ENCODE peak calls at places on chromosomes 11 and 22, in six cellular contexts. Y is CD4-positive, CD25-positive, alpha-beta regulatory T cell; I is pancreas; B is tibial artery; X is ovary; T is mammary epithelial cell. F is an unnamed sample. For H3K36me3, H3K9me3 and H3K27me3, the result is how much of the 10 kb centered on the place peaks cover.

GRCh38 chr11:121023848-121024751 is at the start of gene TBCEL:
- DNase-seq in Y (peak), X (peak), T (peak), B (peak), I (peak), F (peak)

GRCh38 chr11:75639752-75640151 is 29.1 kb downstream of the MAP6 start:
- DNase-seq in Y (no peak), T (no peak), B (peak), I (peak), X (peak), F (no peak)

GRCh38 chr11:125593113-125593761 is 585 bp downstream of the STT3A start:
- DNase-seq in I (no peak), B (peak), T (peak), Y (peak), X (no peak), F (peak)

GRCh38 chr22:46661221-46661851 is 41.1 kb downstream of the GRAMD4 start:
- DNase-seq in I (no peak), X (no peak), B (no peak), Y (peak), T (peak), F (no peak)

GRCh38 chr11:34650528-34650927 is 29.6 kb downstream of the EHF start:
- DNase-seq in Y (peak), T (peak), X (no peak), B (no peak), I (no peak), F (no peak)

GRCh38 chr11:123300874-123301695 is 106.0 kb upstream of the CLMP start:
- DNase-seq in Y (no peak), T (peak), B (no peak), I (no peak), X (no peak), F (no peak)

GRCh38 chr11:130888790-130889189 is 27.5 kb downstream of the SNX19 start:
- DNase-seq in B (no peak), X (no peak), Y (no peak), I (no peak), T (no peak), F (no peak)

GRCh38 chr11:36586543-36586942 is 7.8 kb upstream of the IFTAP start:
- DNase-seq in I (no peak), B (no peak), T (no peak), Y (peak), X (no peak), F (no peak)

GRCh38 chr22:46869848-46870441 is 107.5 kb downstream of the TBC1D22A start:
- DNase-seq in X (no peak), I (no peak), B (no peak), Y (no peak), T (no peak), F (no peak)

GRCh38 chr11:109972181-109972715 is 120.9 kb upstream of the ZC3H12C start:
- DNase-seq in Y (no peak), X (no peak), B (no peak), T (no peak), I (no peak), F (no peak)

GRCh38 chr11:17179972-17180371 is 27.8 kb downstream of the PIK3C2A start:
- DNase-seq in Y (no peak), B (no peak), X (no peak), I (no peak), T (no peak), F (no peak)

GRCh38 chr11:68542617-68543016 is 82.1 kb downstream of the PPP6R3 start:
- DNase-seq in Y (no peak), B (no peak), T (peak), I (no peak), X (peak), F (no peak)

GRCh38 chr22:17835256-17835655 is 61.0 kb upstream of the BID start:
- DNase-seq in T (no peak), I (no peak), X (no peak), Y (no peak), B (no peak), F (no peak)

GRCh38 chr11:73914284-73914683 is 36.5 kb upstream of the DNAJB13 start:
- DNase-seq in T (no peak), X (no peak), I (peak), Y (no peak), B (no peak), F (no peak)
- H3K36me3 ChIP-seq in T (under half), X (under half), I (under half), Y (half or more), B (half or more), F (under half)

GRCh38 chr22:49090061-49090852 is 737.4 kb downstream of the BRD1 start:
- DNase-seq in X (no peak), Y (no peak), I (no peak), B (no peak), T (no peak), F (no peak)
- H3K9me3 ChIP-seq in X (under half), Y (under half), I (under half), B (under half), T (half or more), F (under half)

GRCh38 chr11:117687776-117688175 is 109.2 kb downstream of the DSCAML1 start:
- DNase-seq in I (no peak), B (no peak), X (no peak), Y (no peak), T (no peak), F (no peak)

GRCh38 chr11:117684111-117684510 is 112.9 kb downstream of the DSCAML1 start:
- DNase-seq in I (no peak), B (no peak), Y (no peak), T (no peak), X (no peak), F (no peak)

GRCh38 chr11:117684731-117685130 is 112.3 kb downstream of the DSCAML1 start:
- DNase-seq in X (no peak), I (no peak), Y (no peak), T (no peak), B (no peak), F (no peak)

GRCh38 chr11:117686711-117687110 is 110.3 kb downstream of the DSCAML1 start:
- DNase-seq in B (no peak), X (no peak), T (no peak), Y (no peak), I (no peak), F (no peak)

GRCh38 chr11:117685566-117685965 is 111.5 kb downstream of the DSCAML1 start:
- DNase-seq in T (no peak), I (no peak), B (no peak), Y (no peak), X (no peak), F (no peak)
- H3K27me3 ChIP-seq in T (under half), I (under half), B (under half), Y (under half), X (under half), F (under half)

DNA sequence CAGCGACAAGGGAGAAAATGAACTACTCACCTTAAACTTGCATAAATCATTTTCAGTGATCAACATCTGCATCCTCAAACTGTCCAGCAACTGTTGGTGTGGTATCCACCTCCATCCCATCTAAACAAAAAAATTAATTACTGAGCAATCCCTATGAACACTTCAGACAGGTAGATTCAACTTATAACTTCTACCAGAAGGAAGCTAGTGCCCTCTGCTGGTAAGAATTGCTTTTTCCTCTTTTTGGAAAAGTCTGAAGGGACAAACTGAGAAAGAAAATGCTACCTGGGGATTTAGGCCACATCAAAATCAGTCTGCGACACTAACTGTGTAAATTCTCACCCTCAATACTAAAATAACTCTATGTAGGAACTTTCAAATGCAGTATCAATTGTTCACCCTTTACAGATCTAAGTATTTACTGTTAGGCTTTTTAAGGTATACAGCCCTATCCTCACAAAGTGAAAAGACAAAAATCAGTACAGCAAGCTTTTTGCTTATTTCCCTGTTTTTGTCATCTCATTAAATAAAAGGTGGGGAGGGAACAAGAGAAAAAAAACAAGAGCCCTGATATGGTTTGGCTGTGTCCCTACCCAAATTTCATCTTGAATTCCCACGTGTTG is 17.9 kb downstream of the CLNS1A start:
- DNase-seq in I (no peak), Y (peak), X (no peak), B (no peak), T (peak), F (peak)
- H3K36me3 ChIP-seq in I (under half), Y (half or more), X (under half), B (under half), T (under half), F (half or more)

GRCh38 chr11:127902405-127902804 is 685.0 kb downstream of the ETS1 start:
- DNase-seq in X (no peak), T (no peak), B (no peak), I (no peak), Y (no peak), F (no peak)
- H3K9me3 ChIP-seq in X (under half), T (under half), B (under half), I (under half), Y (under half), F (under half)

DNA sequence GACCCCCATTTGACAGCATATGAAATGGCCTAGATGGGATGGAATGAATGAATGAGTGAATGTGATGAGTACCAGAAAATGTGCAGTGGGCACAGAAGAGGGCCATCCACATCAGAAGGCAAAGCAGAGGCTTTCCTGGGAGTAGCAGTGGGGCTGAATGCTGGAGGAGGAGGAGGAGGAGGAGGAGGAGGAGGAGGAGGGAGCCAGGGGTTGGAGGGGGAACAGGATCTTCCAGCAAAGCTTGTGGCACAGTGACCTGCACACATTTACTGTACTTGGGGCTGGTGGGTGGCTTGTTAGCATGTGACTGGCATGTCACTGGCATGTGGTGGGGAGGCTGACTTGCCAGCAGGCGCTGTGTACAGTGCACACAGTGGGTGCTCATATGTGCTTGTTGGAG is 9.5 kb downstream of the SEPTIN3 start:
- DNase-seq in B (no peak), I (no peak), Y (no peak), X (no peak), T (no peak), F (no peak)
- H3K27me3 ChIP-seq in B (under half), I (under half), Y (under half), X (under half), T (under half), F (under half)

GRCh38 chr11:66854729-66855211 is 2.1 kb upstream of the LRFN4 start:
- DNase-seq in T (no peak), X (no peak), B (no peak), Y (no peak), I (no peak), F (no peak)
- H3K36me3 ChIP-seq in T (under half), X (under half), B (under half), Y (under half), I (under half), F (under half)

GRCh38 chr11:2824851-2825250 is 60.7 kb downstream of the CDKN1C start:
- DNase-seq in Y (no peak), T (no peak), B (peak), I (no peak), X (no peak), F (no peak)
- H3K9me3 ChIP-seq in Y (under half), T (under half), B (under half), I (under half), X (under half), F (under half)

GRCh38 chr22:49687333-49687732 is 140.3 kb downstream of the BRD1 start:
- DNase-seq in X (no peak), Y (no peak), T (no peak), B (no peak), I (no peak), F (no peak)
- H3K27me3 ChIP-seq in X (under half), Y (under half), T (under half), B (under half), I (under half), F (under half)

F was measured in HAP-1.